ENCODE peak calls at places on chromosomes 11 and 22, in five cellular contexts. L is A549, N is transverse colon, T is ovary, S is upper lobe of left lung. D is an unnamed sample.

GRCh38 chr11:40215605-40216004 is 1243.8 kb downstream of the LRRC4C start:
- DNase-seq in L (no peak), S (no peak), N (no peak), T (no peak), D (no peak)

GRCh38 chr22:48315415-48316244 is 1512.0 kb downstream of the BRD1 start:
- DNase-seq in N (no peak), S (peak; percentile 16), L (no peak), T (peak; percentile 21), D (no peak)

GRCh38 chr11:102309621-102310541 is 7.4 kb upstream of the BIRC3 start:
- DNase-seq in L (peak; percentile 33), N (no peak), T (no peak), S (no peak), D (no peak)

GRCh38 chr11:75078233-75078632 is 18.4 kb downstream of the OR2AT4 start:
- DNase-seq in L (peak; percentile 59), N (no peak), S (no peak), T (no peak), D (no peak)

GRCh38 chr11:112320668-112321067 is 60.0 kb upstream of the PLET1 start:
- DNase-seq in L (no peak), T (peak; percentile 65), N (peak; percentile 68), S (peak; percentile 87), D (no peak)

GRCh38 chr11:10674991-10675440 is 18.5 kb downstream of the IRAG1 start:
- DNase-seq in T (no peak), N (no peak), S (peak; percentile 39), L (no peak), D (no peak)

GRCh38 chr22:29703595-29704195 is 16.1 kb upstream of the CABP7 start:
- DNase-seq in T (no peak), S (no peak), L (no peak), N (no peak), D (no peak)

GRCh38 chr22:31681625-31682345 is 19.8 kb upstream of the PISD start:
- DNase-seq in N (no peak), L (no peak), S (no peak), T (no peak), D (no peak)

GRCh38 chr11:130551388-130551787 is 102.9 kb downstream of the ADAMTS15 start:
- DNase-seq in L (no peak), T (no peak), S (no peak), N (no peak), D (no peak)

GRCh38 chr11:1082728-1083620 is 8.3 kb downstream of the MUC2 start:
- DNase-seq in T (no peak), N (no peak), S (no peak), L (no peak), D (no peak)

GRCh38 chr11:114366331-114367243 is 33.7 kb downstream of the C11orf71 start:
- DNase-seq in L (peak; percentile 12), T (no peak), S (no peak), N (no peak), D (no peak)

GRCh38 chr11:67355794-67356550 is 2.6 kb upstream of the POLD4 start:
- DNase-seq in S (no peak), L (peak; percentile 20), N (peak; percentile 51), T (no peak), D (no peak)

GRCh38 chr11:122711831-122712378 is 56.4 kb downstream of the UBASH3B start:
- DNase-seq in N (no peak), L (no peak), T (no peak), S (no peak), D (no peak)

GRCh38 chr11:83070878-83071640 is 638 bp downstream of the RAB30 start:
- DNase-seq in S (peak; percentile 39), T (peak; percentile 72), N (peak; percentile 49), L (no peak), D (no peak)

GRCh38 chr22:30198152-30198845 is 48.3 kb downstream of the LIF start:
- DNase-seq in N (no peak), T (no peak), L (no peak), S (no peak), D (no peak)

GRCh38 chr22:47275479-47276218 is 513.2 kb downstream of the TBC1D22A start:
- DNase-seq in S (no peak), T (no peak), L (no peak), N (no peak), D (no peak)

GRCh38 chr11:1339066-1339675 is 29.7 kb upstream of the TOLLIP start:
- DNase-seq in N (no peak), S (no peak), L (no peak), T (no peak), D (peak; percentile 91)

GRCh38 chr11:41786087-41786486 is 326.6 kb upstream of the LRRC4C start:
- DNase-seq in S (no peak), N (no peak), L (no peak), T (no peak), D (no peak)

GRCh38 chr22:46065733-46066454 is 84.4 kb upstream of the PPARA start:
- DNase-seq in S (no peak), N (no peak), T (no peak), L (no peak), D (no peak)

GRCh38 chr11:128465946-128466688 is 121.2 kb downstream of the ETS1 start:
- DNase-seq in L (no peak), S (no peak), N (no peak), T (no peak), D (peak; percentile 86)

GRCh38 chr22:37681556-37682049 is 4.5 kb upstream of the NOL12 start:
- DNase-seq in N (peak; percentile 87), T (peak; percentile 79), L (peak; percentile 80), S (peak; percentile 84), D (no peak)

GRCh38 chr22:46076651-46077339 is 73.5 kb upstream of the PPARA start:
- DNase-seq in T (no peak), N (peak; percentile 28), L (peak; percentile 76), S (peak; percentile 33), D (no peak)

GRCh38 chr22:30830907-30831306 is 136.2 kb downstream of the OSBP2 start:
- DNase-seq in L (peak; percentile 96), S (no peak), T (no peak), N (peak; percentile 26), D (no peak)

GRCh38 chr11:93719310-93719709 is 22.0 kb downstream of the TAF1D start:
- DNase-seq in N (no peak), L (no peak), S (no peak), T (no peak), D (no peak)

GRCh38 chr11:93054881-93055280 is 85.4 kb downstream of the MTNR1B start:
- DNase-seq in S (no peak), T (no peak), L (peak; percentile 91), N (no peak), D (no peak)

GRCh38 chr22:46297151-46297819 is 615 bp downstream of the GTSE1 start:
- DNase-seq in T (peak; percentile 51), N (no peak), S (no peak), L (no peak), D (no peak)

GRCh38 chr11:71499546-71499945 is 27.5 kb upstream of the KRTAP5-7 start:
- DNase-seq in L (no peak), N (no peak), S (no peak), T (no peak), D (no peak)

GRCh38 chr22:38923463-38924196 is 33.8 kb upstream of the APOBEC3A start:
- DNase-seq in L (peak; percentile 93), N (peak; percentile 77), T (peak; percentile 80), S (peak; percentile 84), D (no peak)

GRCh38 chr11:44007746-44008501 is 39.9 kb upstream of the ACCSL start:
- DNase-seq in T (peak; percentile 8), L (no peak), S (no peak), N (no peak), D (no peak)

DNA sequence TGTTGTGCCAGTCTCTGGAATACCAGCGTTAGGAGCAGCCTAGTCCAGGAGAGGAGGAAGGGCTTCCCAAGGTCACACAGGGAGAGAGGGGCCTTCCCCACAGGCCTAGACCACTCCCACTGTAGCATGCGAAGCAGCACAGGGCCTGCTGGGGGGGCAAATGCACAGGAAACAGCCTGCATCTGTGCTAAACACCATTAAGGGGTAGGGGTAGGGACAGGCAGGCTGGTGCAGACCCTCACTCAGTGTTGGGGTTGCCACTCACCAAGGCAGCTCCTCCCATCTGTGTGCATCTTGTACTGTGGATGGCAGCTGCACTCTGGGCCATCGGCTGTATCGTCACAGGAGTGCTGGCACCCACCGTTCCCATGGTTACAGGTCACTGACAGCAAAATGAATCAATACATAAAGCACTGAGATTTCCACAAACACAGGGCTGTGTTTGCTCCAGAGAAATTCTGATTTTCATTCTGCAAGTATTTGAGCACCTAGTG is 24.9 kb downstream of the SCUBE2 start:
- DNase-seq in S (no peak), T (no peak), L (no peak), N (no peak), D (no peak)
- TF ChIP-seq EP300 in S (no peak), T (no peak), L (no peak), N (no peak), D (no peak)

GRCh38 chr11:73188301-73188700 is 29.8 kb upstream of the P2RY2 start:
- DNase-seq in S (no peak), T (no peak), L (no peak), N (no peak), D (no peak)
- H3K27ac ChIP-seq in S (no peak overlapping the region), T (no peak overlapping the region), L (peak overlapping the region; percentile 33), N (no peak overlapping the region), D (no peak overlapping the region)

GRCh38 chr11:63583288-63583687 is 20.1 kb upstream of the PLAAT2 start:
- DNase-seq in T (no peak), S (no peak), N (no peak), L (no peak), D (no peak)
- TF ChIP-seq EP300 in T (no peak), S (no peak), N (no peak), L (no peak), D (no peak)

GRCh38 chr11:12196862-12197261 is 86.5 kb downstream of the MICAL2 start:
- DNase-seq in S (no peak), N (no peak), T (no peak), L (no peak), D (no peak)

GRCh38 chr11:12195773-12196172 is 85.4 kb downstream of the MICAL2 start:
- DNase-seq in T (no peak), S (no peak), L (no peak), N (no peak), D (no peak)

GRCh38 chr11:12192796-12193514 is 82.6 kb downstream of the MICAL2 start:
- DNase-seq in S (no peak), T (no peak), N (no peak), L (no peak), D (no peak)

GRCh38 chr11:12196335-12196734 is 85.9 kb downstream of the MICAL2 start:
- DNase-seq in L (no peak), N (no peak), S (no peak), T (no peak), D (no peak)

GRCh38 chr11:12193515-12194336 is 83.3 kb downstream of the MICAL2 start:
- DNase-seq in L (no peak), T (no peak), S (no peak), N (no peak), D (no peak)
- H3K27ac ChIP-seq in L (no peak overlapping the region), T (no peak overlapping the region), S (no peak overlapping the region), N (peak overlapping the region; percentile 40), D (no peak overlapping the region)